ENCODE peak calls at places on chromosomes 11 and 22, in five cellular contexts. J, E, L, P and S are unnamed samples. For H3K9me3, the result is how much of the 10 kb centered on the place peaks cover.

GRCh38 chr11:93213622-93214021 is 15.8 kb upstream of the SLC36A4 start:
- DNase-seq in J (no peak), E (no peak), L (no peak), P (no peak), S (no peak)

GRCh38 chr11:34203377-34203801 is 98.0 kb downstream of the NAT10 start:
- DNase-seq in J (no peak), E (no peak), L (no peak), P (no peak), S (no peak)

GRCh38 chr22:22479116-22479515 is 29.4 kb downstream of the ZNF280B start:
- DNase-seq in J (no peak), E (no peak), L (no peak), P (no peak), S (no peak)

GRCh38 chr11:9527481-9528140 is 45.9 kb upstream of the WEE1 start:
- DNase-seq in J (peak), E (no peak), L (no peak), P (no peak), S (no peak)

GRCh38 chr11:61380914-61381313 is 11.5 kb upstream of the TMEM216 start:
- DNase-seq in J (no peak), E (no peak), L (no peak), P (no peak), S (no peak)

GRCh38 chr11:120883404-120884135 is 140.3 kb upstream of the TBCEL start:
- DNase-seq in J (peak), E (peak), L (no peak), P (no peak), S (no peak)

GRCh38 chr11:119093951-119094815 is 7.5 kb downstream of the DPAGT1 start:
- DNase-seq in J (peak), E (no peak), L (peak), P (peak), S (no peak)

GRCh38 chr11:11876458-11876857 is 34.7 kb downstream of the USP47 start:
- DNase-seq in J (no peak), E (peak), L (no peak), P (no peak), S (no peak)

GRCh38 chr11:116808262-116809175 is 14.6 kb downstream of the APOA4 start:
- DNase-seq in J (peak), E (no peak), L (no peak), P (peak), S (no peak)

GRCh38 chr11:134276396-134277175 is 407 bp downstream of the GLB1L3 start:
- DNase-seq in J (no peak), E (peak), L (peak), P (no peak), S (no peak)

GRCh38 chr11:134173296-134173695 is 50.5 kb downstream of the NCAPD3 start:
- DNase-seq in J (no peak), E (no peak), L (no peak), P (no peak), S (no peak)

GRCh38 chr11:134049303-134049702 is 19.6 kb upstream of the JAM3 start:
- DNase-seq in J (no peak), E (no peak), L (peak), P (peak), S (no peak)

GRCh38 chr11:461626-462025 is 11.5 kb downstream of the PTDSS2 start:
- DNase-seq in J (no peak), E (no peak), L (no peak), P (no peak), S (no peak)

GRCh38 chr11:462107-462890 is 12.2 kb downstream of the PTDSS2 start:
- DNase-seq in J (no peak), E (no peak), L (no peak), P (no peak), S (no peak)

GRCh38 chr11:465896-466538 is 15.9 kb downstream of the PTDSS2 start:
- DNase-seq in J (no peak), E (no peak), L (no peak), P (no peak), S (no peak)

GRCh38 chr11:468036-468435 is 18.0 kb downstream of the PTDSS2 start:
- DNase-seq in J (no peak), E (no peak), L (no peak), P (no peak), S (no peak)

DNA sequence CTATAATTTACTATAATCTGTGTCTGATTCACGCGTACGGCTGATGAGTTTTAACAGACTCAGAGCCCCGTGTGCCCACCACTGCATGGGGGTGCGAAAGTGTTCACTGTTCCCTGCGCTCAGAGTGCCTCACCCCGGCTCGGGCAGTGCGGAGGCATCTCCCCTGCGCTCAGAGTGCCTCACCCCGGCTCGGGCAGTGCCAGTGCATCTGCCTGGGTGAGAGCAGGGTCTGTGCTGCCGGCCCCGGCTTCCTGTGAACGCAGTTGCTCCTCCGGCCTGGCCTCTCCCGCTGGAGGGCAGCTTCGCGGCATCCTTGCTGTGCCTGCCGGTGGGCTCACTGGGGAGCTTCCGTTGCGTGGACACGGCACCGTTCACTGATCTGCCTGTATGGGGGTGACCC is 14.2 kb downstream of the PTDSS2 start:
- DNase-seq in J (no peak), E (no peak), L (no peak), P (no peak), S (no peak)
- H3K27ac ChIP-seq in J (no peak), E (no peak), L (no peak), P (no peak), S (no peak)

DNA sequence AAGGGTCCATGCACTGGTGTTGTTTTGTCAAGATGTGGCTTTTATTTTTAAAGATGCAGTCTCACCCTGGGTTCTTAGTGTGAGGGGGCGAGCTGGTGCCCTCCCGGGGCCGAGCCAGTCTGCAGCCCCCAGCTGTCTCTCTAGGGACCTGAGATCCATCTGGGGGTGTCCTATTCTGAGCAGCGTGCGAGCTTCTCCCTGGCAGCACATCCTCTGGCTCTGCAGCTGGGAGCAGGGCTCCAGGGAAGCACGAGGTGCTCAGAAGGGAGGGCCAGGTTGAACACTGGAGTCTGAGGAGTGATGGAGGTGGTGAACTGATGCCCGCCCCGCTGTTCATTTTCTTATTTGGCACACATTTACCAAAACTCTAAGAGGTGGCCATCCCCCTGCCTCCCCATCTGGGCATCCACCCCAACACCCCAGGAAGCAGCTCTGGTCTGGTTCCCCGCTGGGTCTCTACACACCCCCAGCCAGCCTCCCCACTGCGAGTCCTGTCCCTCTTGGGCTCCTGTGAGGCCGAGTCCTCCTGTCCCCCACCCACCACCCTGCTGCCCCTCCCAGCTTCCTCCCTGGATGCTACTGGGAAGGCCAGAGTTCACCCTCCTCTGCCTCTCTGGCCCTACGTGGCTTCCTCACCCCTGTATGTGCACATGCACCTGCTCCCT is 956.4 kb downstream of the BRD1 start:
- DNase-seq in J (no peak), E (no peak), L (no peak), P (no peak), S (no peak)
- H3K9me3 ChIP-seq in J (under half), E (under half), L (under half), P (under half), S (under half)

GRCh38 chr11:44917741-44918140 is 32.9 kb downstream of the TP53I11 start:
- DNase-seq in J (no peak), E (no peak), L (no peak), P (no peak), S (no peak)

GRCh38 chr11:44916316-44916715 is 34.4 kb downstream of the TP53I11 start:
- DNase-seq in J (no peak), E (no peak), L (no peak), P (no peak), S (no peak)

GRCh38 chr11:44915621-44916020 is 35.1 kb downstream of the TP53I11 start:
- DNase-seq in J (no peak), E (no peak), L (no peak), P (no peak), S (no peak)

GRCh38 chr11:44914105-44914504 is 36.6 kb downstream of the TP53I11 start:
- DNase-seq in J (no peak), E (no peak), L (no peak), P (no peak), S (no peak)

GRCh38 chr11:44916797-44917196 is 33.9 kb downstream of the TP53I11 start:
- DNase-seq in J (no peak), E (no peak), L (no peak), P (no peak), S (no peak)
- H3K27ac ChIP-seq in J (no peak), E (no peak), L (no peak), P (no peak), S (no peak)

DNA sequence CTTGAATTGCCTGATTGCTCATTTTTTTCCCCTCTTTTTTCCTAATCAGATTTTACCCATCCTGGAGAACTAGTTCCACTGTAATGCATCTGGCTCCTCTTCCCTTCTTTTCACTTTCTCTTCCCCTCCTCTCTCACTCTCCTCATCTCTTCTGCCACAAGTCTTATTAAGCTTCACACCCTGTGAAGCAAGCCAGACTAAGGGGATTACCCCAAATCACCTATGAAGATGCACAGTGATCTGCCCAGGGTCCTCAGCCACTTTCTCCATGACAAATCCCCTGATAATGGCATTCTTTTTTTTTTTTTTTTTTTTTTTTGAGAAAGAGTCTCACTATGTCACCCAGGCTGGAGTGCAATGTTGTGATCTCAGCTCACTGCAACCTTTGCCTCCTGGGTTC is 11.2 kb downstream of the UBASH3B start:
- DNase-seq in J (no peak), E (no peak), L (no peak), P (no peak), S (no peak)
- H3K9me3 ChIP-seq in J (under half), E (under half), L (under half), P (under half), S (under half)

DNA sequence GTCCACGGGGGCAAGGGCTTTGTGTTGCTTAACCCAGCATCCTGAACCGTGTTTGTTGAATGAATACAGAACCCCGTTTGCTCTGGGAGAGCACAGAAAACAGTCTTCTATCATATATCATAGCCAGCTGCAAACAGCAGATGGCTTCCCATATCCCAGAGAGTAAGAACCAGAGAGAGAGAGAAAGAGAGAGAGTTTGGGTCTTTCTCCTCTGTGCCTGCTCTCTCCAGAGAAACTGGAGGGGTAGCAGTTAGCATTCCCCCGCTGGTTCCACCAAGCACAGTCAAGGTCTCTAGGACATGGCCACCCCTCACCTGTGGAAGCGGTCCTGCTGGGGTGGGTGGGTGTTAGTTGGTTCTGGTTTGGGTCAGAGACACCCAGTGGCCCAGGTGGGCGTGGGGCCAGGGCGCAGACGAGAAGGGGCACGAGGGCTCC is 487 bp upstream of the TIMP3 start:
- DNase-seq in J (no peak), E (peak), L (no peak), P (no peak), S (no peak)
- H3K27ac ChIP-seq in J (peak), E (no peak), L (no peak), P (peak), S (no peak)